ENCODE peak calls at places on chromosomes 1 and 21, in six cellular contexts. One of them, this sample, is unnamed.

GRCh38 chr21:36155603-36156338 is 853 bp upstream of the DOP1B start:
- DNase-seq in H9: peak
- DNase-seq in GM20000: no peak
- DNase-seq in endothelial cell: no peak
- DNase-seq in B cell: no peak
- DNase-seq in HCT116: no peak
- DNase-seq in this sample: no peak

GRCh38 chr1:16999863-17000262 is 11.9 kb downstream of the ATP13A2 start:
- DNase-seq in H9: no peak
- DNase-seq in GM20000: peak
- DNase-seq in endothelial cell: no peak
- DNase-seq in B cell: no peak
- DNase-seq in HCT116: no peak
- DNase-seq in this sample: no peak

GRCh38 chr1:152983743-152984142 is at the start of gene SPRR1A:
- DNase-seq in H9: no peak
- DNase-seq in GM20000: no peak
- DNase-seq in endothelial cell: no peak
- DNase-seq in B cell: no peak
- DNase-seq in HCT116: no peak
- DNase-seq in this sample: no peak

GRCh38 chr1:30856260-30856790 is 52.2 kb downstream of the SDC3 start:
- DNase-seq in H9: no peak
- DNase-seq in GM20000: no peak
- DNase-seq in endothelial cell: no peak
- DNase-seq in B cell: no peak
- DNase-seq in HCT116: no peak
- DNase-seq in this sample: peak

GRCh38 chr1:58785424-58786058 is 1.7 kb upstream of the JUN start:
- DNase-seq in H9: peak
- DNase-seq in GM20000: no peak
- DNase-seq in endothelial cell: no peak
- DNase-seq in B cell: peak
- DNase-seq in HCT116: no peak
- DNase-seq in this sample: no peak

GRCh38 chr1:209675567-209676154 is 449 bp downstream of the G0S2 start:
- DNase-seq in H9: peak
- DNase-seq in GM20000: no peak
- DNase-seq in endothelial cell: peak
- DNase-seq in B cell: no peak
- DNase-seq in HCT116: no peak
- DNase-seq in this sample: peak

GRCh38 chr1:85596531-85596930 is 16.0 kb downstream of the CCN1 start:
- DNase-seq in H9: no peak
- DNase-seq in GM20000: no peak
- DNase-seq in endothelial cell: no peak
- DNase-seq in B cell: no peak
- DNase-seq in HCT116: no peak
- DNase-seq in this sample: no peak

GRCh38 chr1:12745992-12746323 is at the start of gene CFAP107:
- DNase-seq in H9: no peak
- DNase-seq in GM20000: no peak
- DNase-seq in endothelial cell: no peak
- DNase-seq in B cell: no peak
- DNase-seq in HCT116: no peak
- DNase-seq in this sample: no peak

GRCh38 chr1:75135829-75136142 is 1.6 kb downstream of the LHX8 start:
- DNase-seq in H9: no peak
- DNase-seq in GM20000: no peak
- DNase-seq in endothelial cell: no peak
- DNase-seq in B cell: no peak
- DNase-seq in HCT116: no peak
- DNase-seq in this sample: no peak

GRCh38 chr1:109432336-109432735 is 6.1 kb upstream of the PSMA5 start:
- DNase-seq in H9: no peak
- DNase-seq in GM20000: no peak
- DNase-seq in endothelial cell: no peak
- DNase-seq in B cell: no peak
- DNase-seq in HCT116: no peak
- DNase-seq in this sample: no peak

GRCh38 chr21:35084869-35085268 is 35.8 kb upstream of the RUNX1 start:
- DNase-seq in H9: no peak
- DNase-seq in GM20000: no peak
- DNase-seq in endothelial cell: no peak
- DNase-seq in B cell: no peak
- DNase-seq in HCT116: no peak
- DNase-seq in this sample: no peak

GRCh38 chr1:234083460-234083859 is 179.0 kb downstream of the SLC35F3 start:
- DNase-seq in H9: no peak
- DNase-seq in GM20000: no peak
- DNase-seq in endothelial cell: no peak
- DNase-seq in B cell: no peak
- DNase-seq in HCT116: no peak
- DNase-seq in this sample: no peak

GRCh38 chr1:241269116-241269515 is 87.9 kb downstream of the RGS7 start:
- DNase-seq in H9: peak
- DNase-seq in GM20000: no peak
- DNase-seq in endothelial cell: peak
- DNase-seq in B cell: no peak
- DNase-seq in HCT116: no peak
- DNase-seq in this sample: no peak

DNA sequence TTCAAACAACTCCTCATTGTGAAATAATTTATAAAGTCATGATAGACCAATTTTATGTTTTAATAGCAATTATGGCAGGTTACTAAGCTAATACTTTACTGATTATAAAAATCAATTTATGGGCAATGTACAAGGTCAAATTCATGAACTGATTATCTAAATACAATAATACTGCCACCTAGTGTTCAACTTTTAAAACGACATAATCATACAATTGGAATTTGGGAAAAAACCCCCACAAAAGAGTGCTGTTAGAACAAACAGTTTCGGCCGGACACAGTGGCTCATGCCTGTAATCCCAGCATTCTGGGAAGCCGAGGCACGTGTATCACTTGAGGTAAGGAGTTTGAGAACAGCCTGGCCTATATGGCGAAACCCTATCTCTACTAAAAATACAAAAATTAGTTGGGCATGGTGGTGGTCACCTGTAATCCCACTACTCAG is 14.0 kb downstream of the GTF2B start:
- DNase-seq in H9: no peak
- DNase-seq in GM20000: no peak
- DNase-seq in endothelial cell: no peak
- DNase-seq in B cell: peak
- DNase-seq in HCT116: peak
- DNase-seq in this sample: no peak
- TF ChIP-seq CTCF in H9: peak
- TF ChIP-seq CTCF in GM20000: peak
- TF ChIP-seq CTCF in endothelial cell: peak
- TF ChIP-seq CTCF in B cell: peak
- TF ChIP-seq CTCF in HCT116: peak
- TF ChIP-seq CTCF in this sample: peak

GRCh38 chr21:20737227-20737626 is 261.0 kb upstream of the NCAM2 start:
- DNase-seq in H9: no peak
- DNase-seq in GM20000: no peak
- DNase-seq in endothelial cell: no peak
- DNase-seq in B cell: no peak
- DNase-seq in HCT116: no peak
- DNase-seq in this sample: no peak

GRCh38 chr21:20741445-20741844 is 256.8 kb upstream of the NCAM2 start:
- DNase-seq in H9: no peak
- DNase-seq in GM20000: no peak
- DNase-seq in endothelial cell: no peak
- DNase-seq in B cell: no peak
- DNase-seq in HCT116: no peak
- DNase-seq in this sample: no peak

DNA sequence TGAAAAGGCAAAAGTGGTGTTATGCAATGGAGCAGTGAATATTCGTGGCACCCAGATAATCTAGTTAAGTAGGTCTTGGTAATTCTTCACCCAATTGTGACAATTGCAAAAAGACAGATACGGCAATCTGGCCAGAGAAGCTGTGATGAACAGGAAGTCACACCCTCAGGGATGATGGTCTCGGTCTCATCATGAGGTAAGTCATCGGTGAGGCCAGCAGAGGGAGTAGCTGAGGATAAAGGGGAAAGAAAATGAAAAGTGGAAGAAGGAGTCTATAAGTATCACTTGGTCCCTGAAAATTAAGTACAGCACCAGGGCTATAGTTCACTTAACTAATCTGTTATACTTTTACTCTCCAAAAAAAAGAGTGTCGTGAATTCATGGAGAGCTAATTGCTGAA is 258.8 kb upstream of the NCAM2 start:
- DNase-seq in H9: peak
- DNase-seq in GM20000: no peak
- DNase-seq in endothelial cell: peak
- DNase-seq in B cell: no peak
- DNase-seq in HCT116: no peak
- DNase-seq in this sample: peak
- TF ChIP-seq CTCF in H9: peak
- TF ChIP-seq CTCF in GM20000: no peak
- TF ChIP-seq CTCF in endothelial cell: peak
- TF ChIP-seq CTCF in B cell: no peak
- TF ChIP-seq CTCF in HCT116: no peak
- TF ChIP-seq CTCF in this sample: peak

DNA sequence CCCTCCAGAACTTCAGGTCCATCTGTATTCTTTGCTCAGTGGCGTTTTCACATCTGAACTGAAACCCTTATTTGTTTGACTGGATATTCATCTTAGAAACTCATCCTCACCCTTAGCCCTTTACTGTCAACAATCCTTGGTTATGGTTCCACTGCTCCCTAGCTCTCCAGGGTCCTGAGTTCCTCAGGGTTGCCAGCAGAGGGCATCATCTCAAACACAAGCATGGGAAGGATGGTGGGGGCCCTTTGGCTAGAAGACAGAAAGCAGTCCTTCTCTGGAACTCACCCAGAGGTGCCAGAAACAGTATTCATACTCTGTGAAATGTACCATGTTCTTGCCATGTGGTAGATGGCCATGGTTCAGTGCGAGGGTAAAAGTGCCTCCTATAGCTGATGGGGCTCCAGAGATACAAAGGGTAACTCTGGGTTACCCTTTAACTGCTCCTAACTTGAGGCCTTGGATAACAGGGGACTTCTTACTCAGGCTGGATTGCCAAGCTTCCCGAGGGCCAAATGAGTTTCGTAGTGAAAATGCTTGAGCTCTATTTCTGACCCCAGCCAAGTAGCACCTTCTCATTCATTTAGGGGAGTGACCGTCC is 11.3 kb downstream of the NCSTN start:
- DNase-seq in H9: no peak
- DNase-seq in GM20000: no peak
- DNase-seq in endothelial cell: peak
- DNase-seq in B cell: peak
- DNase-seq in HCT116: no peak
- DNase-seq in this sample: peak
- TF ChIP-seq CTCF in H9: peak
- TF ChIP-seq CTCF in GM20000: peak
- TF ChIP-seq CTCF in endothelial cell: peak
- TF ChIP-seq CTCF in B cell: peak
- TF ChIP-seq CTCF in HCT116: peak
- TF ChIP-seq CTCF in this sample: peak

GRCh38 chr1:26233903-26234643 is at the start of gene CEP85:
- DNase-seq in H9: peak
- DNase-seq in GM20000: peak
- DNase-seq in endothelial cell: peak
- DNase-seq in B cell: peak
- DNase-seq in HCT116: peak
- DNase-seq in this sample: peak
- TF ChIP-seq CTCF in H9: peak
- TF ChIP-seq CTCF in GM20000: peak
- TF ChIP-seq CTCF in endothelial cell: peak
- TF ChIP-seq CTCF in B cell: peak
- TF ChIP-seq CTCF in HCT116: peak
- TF ChIP-seq CTCF in this sample: peak

DNA sequence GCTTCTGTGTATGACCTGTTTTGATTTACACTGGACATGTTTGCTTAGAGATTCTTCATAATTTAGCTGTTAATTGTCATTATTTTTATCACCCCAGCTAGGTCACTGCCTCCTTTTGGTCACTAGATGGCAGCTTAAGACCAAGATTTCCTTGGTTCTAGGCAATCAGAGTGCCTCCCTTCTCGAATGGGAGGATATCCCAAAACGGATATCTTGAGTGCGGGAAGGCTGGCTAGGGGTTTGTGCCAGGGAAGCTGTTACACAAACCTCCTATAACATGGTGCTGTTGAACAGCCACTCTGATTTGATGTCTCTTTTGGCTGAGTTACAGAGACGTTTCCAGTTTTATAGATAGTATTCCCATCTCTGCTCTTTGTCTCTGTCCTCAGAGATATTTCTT is 283.5 kb downstream of the S1PR1 start:
- DNase-seq in H9: peak
- DNase-seq in GM20000: peak
- DNase-seq in endothelial cell: peak
- DNase-seq in B cell: peak
- DNase-seq in HCT116: peak
- DNase-seq in this sample: peak
- TF ChIP-seq CTCF in H9: peak
- TF ChIP-seq CTCF in GM20000: peak
- TF ChIP-seq CTCF in endothelial cell: peak
- TF ChIP-seq CTCF in B cell: peak
- TF ChIP-seq CTCF in HCT116: peak
- TF ChIP-seq CTCF in this sample: peak

GRCh38 chr1:56758135-56758534 is 61.1 kb downstream of the FYB2 start:
- DNase-seq in H9: peak
- DNase-seq in GM20000: peak
- DNase-seq in endothelial cell: peak
- DNase-seq in B cell: no peak
- DNase-seq in HCT116: peak
- DNase-seq in this sample: no peak
- TF ChIP-seq CTCF in H9: peak
- TF ChIP-seq CTCF in GM20000: no peak
- TF ChIP-seq CTCF in endothelial cell: no peak
- TF ChIP-seq CTCF in B cell: no peak
- TF ChIP-seq CTCF in HCT116: peak
- TF ChIP-seq CTCF in this sample: no peak

DNA sequence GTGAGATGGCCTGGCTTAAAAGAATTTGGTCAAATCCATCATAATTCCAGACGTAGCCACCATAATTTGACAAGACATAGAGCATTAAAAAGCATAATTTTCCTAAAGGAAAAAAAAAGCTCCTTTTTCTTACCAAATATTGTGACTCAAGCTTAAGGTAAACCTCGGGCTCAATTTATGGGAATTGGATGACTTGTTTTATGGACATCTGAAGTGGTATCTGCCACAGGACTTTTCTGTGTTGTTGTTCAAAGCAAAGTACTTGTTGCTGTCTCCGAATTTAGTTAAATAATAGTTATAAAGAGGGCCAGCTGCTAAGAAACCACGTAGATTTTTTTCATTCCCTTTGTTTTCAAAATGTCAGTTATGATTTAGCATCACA is 1.1 kb downstream of the MPZL1 start:
- DNase-seq in H9: no peak
- DNase-seq in GM20000: no peak
- DNase-seq in endothelial cell: no peak
- DNase-seq in B cell: no peak
- DNase-seq in HCT116: no peak
- DNase-seq in this sample: no peak
- TF ChIP-seq CTCF in H9: no peak
- TF ChIP-seq CTCF in GM20000: no peak
- TF ChIP-seq CTCF in endothelial cell: no peak
- TF ChIP-seq CTCF in B cell: no peak
- TF ChIP-seq CTCF in HCT116: no peak
- TF ChIP-seq CTCF in this sample: no peak